ENCODE peak calls at places on chromosomes 6 and 20, in nine cellular contexts. One of them, this sample, is unnamed.

GRCh38 chr6:167799033-167799933 is 27.4 kb upstream of the AFDN start:
- DNase-seq in brain microvascular endothelial cell: no peak
- DNase-seq in NCI-H2107: no peak
- DNase-seq in HEK293T: no peak
- DNase-seq in lung microvascular endothelial cell: peak
- DNase-seq in NCI-H460: no peak
- DNase-seq in GM20000: no peak
- DNase-seq in NCI-H1436: no peak
- DNase-seq in stromal cell of bone marrow: peak
- DNase-seq in this sample: no peak

GRCh38 chr6:111840821-111841220 is 32.4 kb downstream of the FYN start:
- DNase-seq in brain microvascular endothelial cell: no peak
- DNase-seq in NCI-H2107: no peak
- DNase-seq in HEK293T: no peak
- DNase-seq in lung microvascular endothelial cell: no peak
- DNase-seq in NCI-H460: no peak
- DNase-seq in GM20000: no peak
- DNase-seq in NCI-H1436: no peak
- DNase-seq in stromal cell of bone marrow: no peak
- DNase-seq in this sample: no peak

GRCh38 chr20:43446361-43446879 is 11.3 kb upstream of the SRSF6 start:
- DNase-seq in brain microvascular endothelial cell: no peak
- DNase-seq in NCI-H2107: no peak
- DNase-seq in HEK293T: no peak
- DNase-seq in lung microvascular endothelial cell: peak
- DNase-seq in NCI-H460: no peak
- DNase-seq in GM20000: no peak
- DNase-seq in NCI-H1436: no peak
- DNase-seq in stromal cell of bone marrow: no peak
- DNase-seq in this sample: no peak

GRCh38 chr6:37548067-37548674 is 48.5 kb upstream of the CCDC167 start:
- DNase-seq in brain microvascular endothelial cell: no peak
- DNase-seq in NCI-H2107: no peak
- DNase-seq in HEK293T: no peak
- DNase-seq in lung microvascular endothelial cell: no peak
- DNase-seq in NCI-H460: no peak
- DNase-seq in GM20000: no peak
- DNase-seq in NCI-H1436: no peak
- DNase-seq in stromal cell of bone marrow: no peak
- DNase-seq in this sample: no peak

GRCh38 chr6:108175592-108176279 is 9.9 kb downstream of the NR2E1 start:
- DNase-seq in brain microvascular endothelial cell: no peak
- DNase-seq in NCI-H2107: no peak
- DNase-seq in HEK293T: no peak
- DNase-seq in lung microvascular endothelial cell: no peak
- DNase-seq in NCI-H460: no peak
- DNase-seq in GM20000: peak
- DNase-seq in NCI-H1436: no peak
- DNase-seq in stromal cell of bone marrow: no peak
- DNase-seq in this sample: no peak

GRCh38 chr6:44177691-44178423 is 19.2 kb downstream of the CAPN11 start:
- DNase-seq in brain microvascular endothelial cell: peak
- DNase-seq in NCI-H2107: no peak
- DNase-seq in HEK293T: no peak
- DNase-seq in lung microvascular endothelial cell: no peak
- DNase-seq in NCI-H460: no peak
- DNase-seq in GM20000: no peak
- DNase-seq in NCI-H1436: no peak
- DNase-seq in stromal cell of bone marrow: peak
- DNase-seq in this sample: no peak

GRCh38 chr6:89734526-89734925 is 85.1 kb downstream of the MDN1 start:
- DNase-seq in brain microvascular endothelial cell: peak
- DNase-seq in NCI-H2107: no peak
- DNase-seq in HEK293T: no peak
- DNase-seq in lung microvascular endothelial cell: no peak
- DNase-seq in NCI-H460: no peak
- DNase-seq in GM20000: no peak
- DNase-seq in NCI-H1436: no peak
- DNase-seq in stromal cell of bone marrow: no peak
- DNase-seq in this sample: no peak

GRCh38 chr6:181049-181654 is 111.1 kb upstream of the DUSP22 start:
- DNase-seq in brain microvascular endothelial cell: no peak
- DNase-seq in NCI-H2107: no peak
- DNase-seq in HEK293T: no peak
- DNase-seq in lung microvascular endothelial cell: no peak
- DNase-seq in NCI-H460: no peak
- DNase-seq in GM20000: peak
- DNase-seq in NCI-H1436: no peak
- DNase-seq in stromal cell of bone marrow: no peak
- DNase-seq in this sample: no peak

GRCh38 chr20:51635680-51636079 is 93.2 kb upstream of the NFATC2 start:
- DNase-seq in brain microvascular endothelial cell: no peak
- DNase-seq in NCI-H2107: no peak
- DNase-seq in HEK293T: no peak
- DNase-seq in lung microvascular endothelial cell: no peak
- DNase-seq in NCI-H460: no peak
- DNase-seq in GM20000: no peak
- DNase-seq in NCI-H1436: no peak
- DNase-seq in stromal cell of bone marrow: no peak
- DNase-seq in this sample: no peak

GRCh38 chr6:43859213-43859612 is 89.2 kb downstream of the VEGFA start:
- DNase-seq in brain microvascular endothelial cell: no peak
- DNase-seq in NCI-H2107: no peak
- DNase-seq in HEK293T: no peak
- DNase-seq in lung microvascular endothelial cell: no peak
- DNase-seq in NCI-H460: no peak
- DNase-seq in GM20000: no peak
- DNase-seq in NCI-H1436: no peak
- DNase-seq in stromal cell of bone marrow: no peak
- DNase-seq in this sample: no peak

GRCh38 chr6:134317471-134318131 is at the start of gene SGK1:
- DNase-seq in brain microvascular endothelial cell: peak
- DNase-seq in NCI-H2107: no peak
- DNase-seq in HEK293T: peak
- DNase-seq in lung microvascular endothelial cell: peak
- DNase-seq in NCI-H460: no peak
- DNase-seq in GM20000: no peak
- DNase-seq in NCI-H1436: peak
- DNase-seq in stromal cell of bone marrow: no peak
- DNase-seq in this sample: peak

GRCh38 chr20:50034567-50035170 is 51.9 kb downstream of the SNAI1 start:
- DNase-seq in brain microvascular endothelial cell: no peak
- DNase-seq in NCI-H2107: no peak
- DNase-seq in HEK293T: no peak
- DNase-seq in lung microvascular endothelial cell: peak
- DNase-seq in NCI-H460: no peak
- DNase-seq in GM20000: no peak
- DNase-seq in NCI-H1436: no peak
- DNase-seq in stromal cell of bone marrow: peak
- DNase-seq in this sample: no peak

This sample was measured in NCI-H1930.